ENCODE peak calls at places on chromosomes 5 and 9, in ten cellular contexts. O is astrocyte; Y is Peyer's patch; A is CD4-positive, alpha-beta T cell; K is fibroblast of the aortic adventitia; N is psoas muscle; I is HCT116; J is AG04450; H is AG10803; G is foreskin fibroblast. C is an unnamed sample.

GRCh38 chr5:105619725-105620124 is 2051.0 kb downstream of the EFNA5 start:
- DNase-seq in O (no peak), Y (no peak), K (no peak), A (no peak), G (no peak), I (no peak), N (no peak), J (no peak), H (no peak), C (no peak)

GRCh38 chr9:88682431-88682831 is 147.5 kb downstream of the NXNL2 start:
- DNase-seq in H (no peak), J (no peak), K (no peak), Y (no peak), I (no peak), O (no peak), N (no peak), A (no peak), G (no peak), C (no peak)

GRCh38 chr9:88874391-88874790 is 116.9 kb upstream of the S1PR3 start:
- DNase-seq in A (no peak), K (no peak), O (peak), I (no peak), H (no peak), J (no peak), Y (no peak), N (no peak), G (no peak), C (no peak)

GRCh38 chr9:137474271-137474670 is 15.1 kb upstream of the NSMF start:
- DNase-seq in O (no peak), A (no peak), K (no peak), I (no peak), N (no peak), G (no peak), H (no peak), J (no peak), Y (no peak), C (no peak)

GRCh38 chr5:136222575-136223235 is 29.7 kb upstream of the SMIM32 start:
- DNase-seq in K (no peak), A (no peak), N (no peak), J (no peak), Y (no peak), O (no peak), G (no peak), H (no peak), I (no peak), C (no peak)

GRCh38 chr5:123735384-123735783 is 223.4 kb downstream of the CSNK1G3 start:
- DNase-seq in I (no peak), J (no peak), N (no peak), K (no peak), G (no peak), A (no peak), O (no peak), Y (no peak), H (no peak), C (no peak)

GRCh38 chr5:81393783-81394718 is at the start of gene ACOT12:
- DNase-seq in H (no peak), K (peak), N (no peak), A (no peak), O (peak), Y (no peak), J (no peak), I (no peak), G (peak), C (no peak)

GRCh38 chr5:102759289-102759688 is 4.2 kb downstream of the PAM start:
- DNase-seq in G (no peak), Y (no peak), J (no peak), K (no peak), A (no peak), H (no peak), O (no peak), I (no peak), N (no peak), C (no peak)

GRCh38 chr5:146338774-146339714 is at the start of gene POU4F3:
- DNase-seq in I (no peak), G (no peak), J (no peak), H (no peak), O (no peak), A (no peak), Y (no peak), N (no peak), K (no peak), C (no peak)

GRCh38 chr9:14515564-14516198 is 177.6 kb downstream of the ZDHHC21 start:
- DNase-seq in G (no peak), J (no peak), N (peak), I (no peak), Y (no peak), O (peak), A (no peak), H (no peak), K (no peak), C (no peak)

GRCh38 chr5:176436641-176437040 is 11.5 kb upstream of the FAF2 start:
- DNase-seq in Y (no peak), I (no peak), G (peak), J (no peak), A (no peak), H (peak), N (no peak), K (peak), O (no peak), C (peak)

GRCh38 chr5:157912621-157913325 is 53.8 kb upstream of the CLINT1 start:
- DNase-seq in A (no peak), O (no peak), K (no peak), Y (peak), J (no peak), N (no peak), I (no peak), G (no peak), H (no peak), C (no peak)

GRCh38 chr5:112419596-112420110 is 576 bp upstream of the EPB41L4A start:
- DNase-seq in H (peak), G (peak), Y (no peak), N (no peak), A (no peak), K (no peak), I (peak), J (no peak), O (no peak), C (no peak)

DNA sequence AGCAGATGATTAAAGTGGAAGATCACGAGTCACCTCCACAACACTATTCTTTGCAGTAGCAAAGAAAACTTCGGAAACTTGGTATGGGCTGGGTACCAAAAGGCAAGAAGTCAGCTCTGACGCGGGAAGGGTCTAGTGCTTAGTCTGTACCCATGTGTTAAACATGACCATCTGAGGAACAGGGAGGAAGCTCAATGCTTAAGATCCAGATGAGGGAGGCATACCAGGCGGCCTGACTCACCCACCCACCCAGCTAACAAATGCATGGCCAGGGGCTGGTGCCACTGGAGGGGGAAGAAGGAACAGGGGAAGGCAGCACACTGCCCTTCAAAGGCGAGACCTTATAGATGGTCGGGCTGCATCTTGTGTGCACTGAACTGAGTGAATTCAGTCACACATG is 41.8 kb downstream of the CAMSAP1 start:
- DNase-seq in J (no peak), G (peak), Y (no peak), O (peak), N (no peak), A (no peak), K (no peak), I (no peak), H (no peak), C (no peak)
- TF ChIP-seq CTCF in J (no peak), G (no peak), Y (no peak), O (no peak), N (no peak), A (no peak), K (no peak), I (no peak), H (no peak), C (no peak)

DNA sequence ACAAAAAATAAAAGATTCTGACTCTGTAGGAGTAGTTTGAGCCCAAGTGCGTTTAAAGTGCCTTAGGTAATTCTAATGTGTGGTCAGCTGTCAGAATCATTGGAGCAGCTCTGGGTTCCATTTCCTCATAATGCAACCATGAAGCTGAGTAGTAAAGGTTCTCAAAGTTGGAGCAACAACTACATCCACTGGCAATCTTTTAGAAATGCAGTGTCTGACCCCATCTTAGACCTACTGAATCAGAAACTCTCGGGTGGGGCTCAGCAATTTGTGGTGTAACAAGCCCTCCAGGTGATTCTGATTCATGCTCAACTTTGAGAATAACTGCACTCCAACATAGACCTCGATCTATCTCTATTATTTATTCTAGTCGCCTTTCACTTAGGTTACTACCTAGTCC is 7.6 kb upstream of the ALDH1A1 start:
- DNase-seq in I (no peak), A (no peak), O (no peak), N (no peak), J (no peak), G (no peak), K (no peak), Y (no peak), H (peak), C (no peak)
- TF ChIP-seq CTCF in I (no peak), A (no peak), O (no peak), N (no peak), J (no peak), G (no peak), K (no peak), Y (no peak), H (no peak), C (no peak)

DNA sequence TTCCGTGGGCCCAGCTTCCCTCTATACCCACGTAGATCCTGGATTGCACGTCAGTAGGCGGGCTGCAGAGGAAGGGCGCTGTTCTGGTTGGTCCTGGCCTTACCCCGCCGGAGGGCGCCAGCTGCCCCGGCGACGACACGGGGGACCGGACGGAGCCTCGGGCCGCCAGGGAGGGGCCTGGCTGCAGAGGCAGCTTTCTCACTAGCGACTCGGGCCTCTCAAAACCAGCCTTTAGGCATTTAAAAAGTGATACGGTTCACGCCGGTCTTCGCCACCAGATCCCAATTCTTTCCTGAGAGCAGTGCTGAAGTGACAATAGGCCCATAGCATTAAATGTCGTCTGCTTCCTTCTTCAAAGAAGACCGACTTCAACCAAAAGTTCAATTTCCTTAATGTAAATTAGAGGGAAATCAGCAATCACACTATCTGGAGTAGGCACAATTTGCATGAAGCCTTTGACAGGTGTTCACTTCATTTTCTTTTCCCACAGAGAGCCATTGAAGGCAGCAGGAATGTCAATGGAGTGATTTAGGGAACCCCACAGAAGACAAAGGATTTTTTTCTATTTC is 17.6 kb upstream of the UBE2D2 start:
- DNase-seq in Y (peak), K (no peak), H (peak), O (peak), A (peak), G (peak), J (no peak), I (no peak), N (peak), C (no peak)
- TF ChIP-seq CTCF in Y (no peak), K (no peak), H (no peak), O (no peak), A (peak), G (peak), J (no peak), I (peak), N (peak), C (peak)

DNA sequence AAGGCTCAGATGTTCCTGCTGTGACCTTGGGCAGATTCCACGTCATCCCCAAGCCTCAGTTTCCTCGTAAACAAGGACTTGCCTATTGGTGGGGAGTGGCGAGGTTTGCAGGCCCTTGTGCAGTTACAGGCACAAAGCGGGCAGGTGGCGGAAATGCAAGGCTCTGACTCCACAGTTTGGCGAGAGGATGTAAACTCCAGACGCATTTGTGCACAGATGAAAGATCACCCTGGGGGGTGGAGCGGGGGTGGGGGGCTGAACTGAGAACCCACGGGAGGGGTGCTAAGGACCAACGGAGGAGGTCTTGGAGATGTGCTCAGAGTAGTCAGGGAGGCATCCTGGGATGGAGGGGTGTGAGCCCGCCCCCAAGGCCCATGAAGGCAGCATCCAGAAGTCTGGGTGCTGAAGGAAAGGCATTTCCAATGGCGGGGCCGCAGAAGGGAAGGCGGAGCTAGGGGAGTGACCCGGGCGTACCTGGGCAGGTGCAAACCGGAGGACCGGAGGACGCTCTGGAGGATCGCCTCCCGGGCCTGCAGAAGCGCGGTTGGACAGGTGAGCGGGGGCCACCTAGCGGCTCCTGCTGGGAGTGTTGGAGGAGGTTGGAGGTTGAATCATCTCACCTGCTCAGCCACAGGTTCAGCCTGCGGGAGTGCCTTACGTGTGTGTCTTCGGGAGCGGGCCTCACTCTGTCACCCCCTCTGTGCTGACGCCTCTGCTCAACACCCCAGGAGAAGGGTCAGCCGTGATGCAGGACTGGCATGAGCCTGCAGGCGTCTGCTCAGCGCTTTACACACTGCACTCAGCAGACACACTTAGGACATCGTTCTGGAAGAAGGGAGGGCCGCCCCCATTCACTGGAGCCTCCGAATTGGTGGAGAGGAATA is 1.9 kb upstream of the FIBCD1 start:
- DNase-seq in N (peak), Y (peak), A (peak), I (peak), G (peak), K (no peak), H (no peak), O (no peak), J (no peak), C (no peak)
- TF ChIP-seq CTCF in N (peak), Y (peak), A (peak), I (peak), G (peak), K (peak), H (peak), O (peak), J (peak), C (peak)

GRCh38 chr9:124940894-124941688 is at the start of gene GOLGA1:
- DNase-seq in I (peak), K (peak), G (peak), H (peak), O (peak), N (peak), J (peak), Y (peak), A (peak), C (peak)

GRCh38 chr9:124939944-124940343 is 939 bp downstream of the GOLGA1 start:
- DNase-seq in I (no peak), J (no peak), K (no peak), G (no peak), O (no peak), A (no peak), Y (no peak), N (no peak), H (no peak), C (no peak)

GRCh38 chr9:124946167-124946566 is 5.3 kb upstream of the GOLGA1 start:
- DNase-seq in J (no peak), Y (no peak), H (no peak), I (no peak), G (no peak), N (no peak), O (no peak), K (no peak), A (no peak), C (no peak)

GRCh38 chr9:124940521-124940893 is 376 bp downstream of the GOLGA1 start:
- DNase-seq in O (no peak), J (no peak), Y (peak), G (no peak), K (no peak), H (no peak), N (no peak), I (no peak), A (no peak), C (no peak)

GRCh38 chr9:124941689-124942561 is 1.0 kb upstream of the GOLGA1 start:
- DNase-seq in O (no peak), I (peak), H (peak), Y (peak), G (peak), N (peak), J (no peak), K (peak), A (peak), C (peak)
- TF ChIP-seq CTCF in O (no peak), I (peak), H (no peak), Y (no peak), G (no peak), N (no peak), J (no peak), K (peak), A (no peak), C (peak)

DNA sequence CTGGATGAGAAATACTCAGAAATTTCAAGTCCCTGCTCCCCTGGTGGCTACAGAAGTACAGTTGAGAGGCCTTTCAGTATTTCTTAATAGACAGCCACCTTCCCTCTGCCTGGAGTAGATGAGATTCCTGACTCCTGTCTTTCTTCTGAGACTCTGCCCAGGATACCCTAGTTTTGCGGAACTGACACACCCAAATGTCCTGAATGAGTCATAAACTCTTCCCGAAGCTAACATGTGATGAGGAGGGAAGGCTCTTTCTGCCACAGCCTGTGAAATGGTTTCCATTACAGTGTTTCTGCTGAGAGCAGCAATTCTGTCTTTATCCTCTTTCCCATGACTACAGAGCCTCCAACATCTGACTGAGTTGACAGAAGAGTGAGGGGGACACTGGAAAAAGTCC is 52.7 kb upstream of the TNC start:
- DNase-seq in A (no peak), I (peak), N (peak), K (peak), H (peak), J (no peak), G (peak), O (peak), Y (no peak), C (no peak)
- TF ChIP-seq CTCF in A (no peak), I (no peak), N (no peak), K (peak), H (no peak), J (no peak), G (no peak), O (peak), Y (no peak), C (no peak)

GRCh38 chr5:54518146-54519082 is 855 bp downstream of the SNX18 start:
- DNase-seq in N (peak), A (peak), K (peak), Y (peak), O (no peak), J (no peak), H (peak), I (no peak), G (peak), C (no peak)
- TF ChIP-seq CTCF in N (no peak), A (no peak), K (no peak), Y (no peak), O (no peak), J (no peak), H (no peak), I (no peak), G (no peak), C (no peak)

GRCh38 chr5:140806834-140807775 is at the start of gene PCDHA4:
- DNase-seq in Y (no peak), G (peak), O (no peak), H (peak), N (no peak), K (peak), J (no peak), I (no peak), A (no peak), C (no peak)
- TF ChIP-seq CTCF in Y (no peak), G (peak), O (peak), H (peak), N (peak), K (peak), J (peak), I (peak), A (no peak), C (peak)